ENCODE peak calls at places on chromosomes 4 and X, in ten cellular contexts. C is heart left ventricle, H is A549, X is tibial nerve, D is uterus, P is body of pancreas, K is IMR-90, Q is suprapubic skin, U is GM12878, Z is prostate gland. B is an unnamed sample.

GRCh38 chr4:93828332-93828829 is at the start of gene ATOH1:
- DNase-seq in P (peak), Q (no peak), C (no peak), D (no peak), U (no peak), H (peak), Z (no peak), X (no peak), K (no peak), B (no peak)

GRCh38 chr4:108881190-108881589 is 118.3 kb upstream of the ETNPPL start:
- DNase-seq in X (no peak), D (no peak), Q (no peak), K (peak), Z (no peak), P (no peak), C (no peak), U (no peak), H (no peak), B (no peak)

GRCh38 chrX:7133036-7133412 is 14.5 kb upstream of the STS start:
- DNase-seq in Z (no peak), Q (no peak), X (no peak), U (no peak), K (peak), H (no peak), D (peak), P (no peak), C (peak), B (no peak)

GRCh38 chr4:140108243-140108642 is 45.7 kb downstream of the MAML3 start:
- DNase-seq in Q (no peak), D (no peak), H (no peak), P (no peak), C (no peak), Z (no peak), X (no peak), K (no peak), U (no peak), B (no peak)

GRCh38 chr4:67087897-67088296 is 457.4 kb downstream of the CENPC start:
- DNase-seq in H (peak), P (peak), D (no peak), K (no peak), Z (no peak), C (peak), U (no peak), X (peak), Q (no peak), B (no peak)

GRCh38 chr4:3869661-3870566 is 103.7 kb downstream of the ADRA2C start:
- DNase-seq in Z (no peak), U (no peak), C (no peak), Q (peak), D (no peak), H (no peak), K (no peak), P (no peak), X (no peak), B (no peak)

GRCh38 chr4:40881096-40881495 is 131.3 kb downstream of the NSUN7 start:
- DNase-seq in X (no peak), Q (no peak), D (no peak), Z (no peak), H (no peak), P (no peak), K (no peak), C (no peak), U (no peak), B (no peak)

GRCh38 chr4:65623509-65623908 is 46.8 kb downstream of the EPHA5 start:
- DNase-seq in K (peak), Z (no peak), U (no peak), P (no peak), C (no peak), Q (no peak), X (no peak), H (peak), D (no peak), B (no peak)

GRCh38 chr4:174318829-174319764 is 35.4 kb downstream of the CEP44 start:
- DNase-seq in Z (no peak), D (no peak), X (no peak), C (no peak), U (no peak), Q (no peak), K (peak), P (no peak), H (peak), B (no peak)

GRCh38 chr4:184850431-184851199 is 24.8 kb upstream of the ACSL1 start:
- DNase-seq in C (no peak), Q (no peak), P (no peak), H (no peak), X (no peak), D (no peak), U (no peak), Z (no peak), K (no peak), B (no peak)

GRCh38 chr4:140250989-140251552 is 97.1 kb upstream of the MAML3 start:
- DNase-seq in H (no peak), X (no peak), K (no peak), D (no peak), U (no peak), Q (no peak), P (no peak), C (no peak), Z (no peak), B (no peak)

GRCh38 chr4:126784966-126785580 is 847.7 kb upstream of the INTU start:
- DNase-seq in K (peak), Z (no peak), C (no peak), P (no peak), D (no peak), H (no peak), X (no peak), U (no peak), Q (no peak), B (no peak)

GRCh38 chr4:70996014-70996353 is 2.5 kb downstream of the DCK start:
- DNase-seq in Q (no peak), X (no peak), P (no peak), U (no peak), K (no peak), C (no peak), D (no peak), Z (no peak), H (no peak), B (no peak)

GRCh38 chrX:154409222-154409871 is at the start of gene DNASE1L1:
- DNase-seq in Z (peak), C (peak), P (peak), U (no peak), K (peak), H (peak), Q (peak), X (peak), D (peak), B (no peak)

GRCh38 chrX:45888518-45888917 is 656.7 kb downstream of the ZNF674 start:
- DNase-seq in Q (no peak), P (peak), H (no peak), C (no peak), X (no peak), D (no peak), Z (no peak), K (no peak), U (no peak), B (no peak)

GRCh38 chr4:2424581-2424980 is 5.8 kb downstream of the CFAP99 start:
- DNase-seq in Z (no peak), H (no peak), X (no peak), Q (no peak), K (peak), U (no peak), D (no peak), P (no peak), C (no peak), B (no peak)

GRCh38 chr4:47553329-47554125 is 68.5 kb downstream of the ATP10D start:
- DNase-seq in D (no peak), Q (no peak), K (peak), Z (no peak), U (no peak), C (no peak), X (no peak), P (no peak), H (no peak), B (no peak)

GRCh38 chr4:32440391-32440790 is 1720.2 kb downstream of the PCDH7 start:
- DNase-seq in X (no peak), Q (no peak), Z (no peak), K (no peak), C (no peak), P (no peak), H (no peak), D (no peak), U (no peak), B (no peak)

GRCh38 chr4:87219648-87220093 is 747 bp downstream of the KLHL8 start:
- DNase-seq in C (no peak), P (peak), Z (peak), X (peak), U (no peak), K (peak), D (peak), H (peak), Q (no peak), B (no peak)

GRCh38 chrX:43317378-43317777 is 338.7 kb upstream of the MAOA start:
- DNase-seq in K (no peak), C (no peak), H (no peak), X (no peak), Z (no peak), D (no peak), Q (no peak), U (no peak), P (no peak), B (no peak)

GRCh38 chr4:10018818-10019438 is 2.4 kb downstream of the SLC2A9 start:
- DNase-seq in H (peak), K (peak), X (peak), P (peak), Q (peak), D (peak), C (peak), U (peak), Z (peak), B (peak)

GRCh38 chr4:139935911-139936310 is 218.1 kb downstream of the MAML3 start:
- DNase-seq in U (no peak), K (no peak), X (no peak), Z (no peak), P (no peak), H (no peak), Q (no peak), D (no peak), C (no peak), B (no peak)

GRCh38 chr4:138521809-138522208 is 279.7 kb upstream of the SLC7A11 start:
- DNase-seq in K (no peak), Q (no peak), H (no peak), C (no peak), P (peak), X (no peak), Z (no peak), U (no peak), D (no peak), B (no peak)

GRCh38 chr4:85302193-85302736 is 172.7 kb upstream of the ARHGAP24 start:
- DNase-seq in Z (no peak), U (no peak), P (no peak), Q (no peak), C (no peak), D (no peak), H (no peak), X (no peak), K (no peak), B (no peak)

GRCh38 chrX:56563231-56564116 is at the start of gene UBQLN2:
- DNase-seq in K (peak), Q (peak), P (peak), Z (peak), H (peak), D (peak), C (peak), U (no peak), X (peak), B (no peak)

GRCh38 chr4:122711893-122712292 is 20.6 kb upstream of the BBS12 start:
- DNase-seq in Q (no peak), Z (no peak), H (no peak), X (no peak), D (no peak), P (no peak), C (no peak), K (no peak), U (no peak), B (no peak)

DNA sequence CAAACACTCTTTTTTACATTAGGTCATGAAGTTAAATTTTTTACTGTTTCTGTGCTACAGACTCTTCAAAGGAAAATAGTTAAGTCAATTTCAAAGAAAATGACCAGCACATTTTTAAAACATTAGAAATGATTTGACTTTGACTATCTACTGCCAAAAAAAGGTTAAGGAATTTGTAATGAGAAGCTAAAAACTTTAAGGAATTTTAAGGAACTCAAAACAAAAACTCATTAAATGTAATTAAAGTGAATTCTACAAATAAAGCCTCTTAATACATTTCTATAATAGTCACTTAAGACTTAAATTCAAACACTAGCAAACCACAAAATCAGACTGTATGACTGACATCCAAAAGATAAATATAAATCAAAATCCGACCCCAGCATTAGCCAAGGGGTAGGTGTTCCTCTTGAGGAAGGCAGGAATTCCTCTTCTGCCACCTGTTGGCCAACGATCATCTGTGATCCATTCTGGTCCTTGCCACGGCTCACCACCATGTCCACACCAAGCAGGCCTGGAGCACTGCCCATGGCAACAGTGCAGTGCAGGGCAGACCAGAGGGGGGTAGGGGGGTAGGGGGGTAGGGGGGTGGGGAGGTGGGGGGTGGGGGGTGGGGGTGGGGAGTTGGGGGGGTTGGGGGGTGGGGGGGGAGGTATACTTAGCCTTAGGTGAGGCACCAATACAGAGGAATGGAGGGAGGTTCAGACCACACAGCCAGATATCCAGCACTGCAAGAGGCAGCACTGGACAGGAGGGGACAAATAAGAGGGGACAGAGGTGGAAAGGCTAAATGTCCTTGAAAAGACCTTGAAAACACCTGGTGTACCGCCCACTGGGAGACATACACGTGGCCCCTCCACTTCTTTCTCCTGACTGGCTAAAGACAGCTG is 287.4 kb downstream of the CHIC1 start:
- DNase-seq in X (no peak), H (peak), Z (no peak), P (peak), Q (no peak), U (peak), K (peak), D (peak), C (no peak), B (no peak)
- H3K4me3 ChIP-seq in X (no peak), H (no peak), Z (no peak), P (no peak), Q (no peak), U (peak), K (peak), D (no peak), C (no peak), B (peak)

DNA sequence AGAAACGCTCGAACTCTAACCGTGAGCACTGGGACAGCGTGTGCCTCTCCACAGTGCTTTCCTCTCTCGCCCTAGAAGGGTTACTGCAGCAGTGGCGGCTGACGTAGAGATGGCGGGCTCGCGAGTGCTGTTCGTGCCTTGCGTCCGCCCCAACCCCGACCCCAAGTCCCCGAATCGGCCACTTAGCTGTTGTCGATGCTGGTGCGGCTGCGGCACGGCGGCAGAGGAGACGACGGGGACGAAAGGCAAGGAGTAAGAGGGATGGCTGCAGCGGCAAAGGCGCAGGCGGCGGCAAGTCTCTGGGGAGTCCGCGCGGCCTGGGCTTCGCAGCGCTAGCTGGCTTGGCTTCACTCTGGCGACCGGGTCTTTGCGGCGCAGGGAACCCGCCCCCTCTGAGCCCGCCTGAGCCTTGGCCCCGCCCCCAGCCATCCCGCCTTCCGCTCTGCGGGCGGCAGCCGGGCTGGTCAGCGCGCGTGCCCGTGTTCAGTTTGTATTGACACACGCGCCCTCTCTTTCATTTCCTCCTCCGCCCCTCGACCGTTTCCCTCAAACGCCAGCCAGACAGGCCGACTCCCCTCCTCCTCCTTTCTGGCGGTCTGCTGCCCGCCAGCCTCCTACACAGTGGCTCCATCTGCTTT is at the start of gene SPIN4:
- DNase-seq in H (peak), K (peak), X (peak), C (peak), D (peak), U (peak), P (peak), Q (peak), Z (peak), B (no peak)
- TF ChIP-seq POLR2A in H (peak), K (peak), X (peak), C (peak), D (peak), U (peak), P (peak), Q (no peak), Z (peak), B (peak)

DNA sequence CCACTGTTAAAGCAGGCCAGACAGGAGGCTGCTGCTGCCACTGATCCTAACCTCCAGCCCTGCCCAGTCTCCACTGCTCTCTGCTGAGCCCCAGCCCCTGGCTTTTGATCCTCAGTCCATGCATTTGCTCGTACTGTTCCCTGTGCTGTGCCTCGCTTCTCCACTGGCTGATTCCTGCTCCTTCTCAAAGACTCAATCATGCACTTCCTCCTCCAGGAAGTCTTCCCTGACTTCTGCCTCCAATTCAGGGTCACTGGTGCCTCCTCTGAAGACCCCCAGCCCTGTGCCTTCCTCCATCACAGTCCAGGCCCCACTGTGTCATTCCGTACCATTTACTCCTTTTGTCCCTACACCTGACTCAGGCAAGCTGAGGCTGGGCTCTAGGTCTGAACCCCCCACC is 230.6 kb upstream of the PSAPL1 start:
- DNase-seq in H (no peak), K (no peak), Z (no peak), D (no peak), Q (no peak), U (no peak), C (no peak), P (no peak), X (no peak), B (no peak)
- H3K27ac ChIP-seq in H (no peak), K (no peak), Z (no peak), D (no peak), Q (no peak), U (no peak), C (no peak), P (no peak), X (no peak), B (no peak)

DNA sequence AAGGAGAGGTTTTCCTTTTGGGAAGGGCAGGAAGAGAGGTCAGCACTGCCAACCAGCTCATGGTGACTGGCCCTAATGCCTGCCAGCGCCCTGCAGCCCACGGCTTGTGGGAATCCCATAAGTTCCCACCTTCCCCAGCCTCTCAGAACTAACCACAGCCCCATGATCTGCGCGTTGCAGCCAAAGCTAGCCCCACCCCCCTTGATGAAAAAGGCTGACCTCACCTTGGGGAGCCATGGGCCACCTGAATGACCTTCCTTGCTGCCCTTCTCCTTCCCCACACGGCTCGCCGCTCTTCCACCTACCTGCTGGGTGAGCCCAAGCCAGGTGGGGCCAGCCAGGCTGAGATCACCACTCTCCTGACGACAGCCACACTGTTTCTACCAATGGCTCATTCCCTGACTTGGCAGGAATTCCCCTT is 3.9 kb upstream of the ELF4 start:
- DNase-seq in X (no peak), Q (no peak), K (peak), H (no peak), Z (no peak), U (no peak), D (no peak), P (peak), C (no peak), B (no peak)
- H3K4me3 ChIP-seq in X (no peak), Q (no peak), K (no peak), H (no peak), Z (no peak), U (no peak), D (no peak), P (no peak), C (no peak), B (no peak)

GRCh38 chrX:23783569-23784486 is 855 bp downstream of the SAT1 start:
- DNase-seq in P (peak), H (peak), Z (no peak), D (no peak), K (no peak), C (no peak), X (no peak), Q (no peak), U (no peak), B (no peak)
- TF ChIP-seq POLR2A in P (no peak), H (no peak), Z (no peak), D (no peak), K (peak), C (peak), X (no peak), Q (no peak), U (no peak), B (no peak)

GRCh38 chr4:99088485-99089365 is at the start of gene ADH5:
- DNase-seq in Q (peak), K (peak), Z (peak), P (peak), H (peak), X (peak), D (peak), U (peak), C (peak), B (no peak)

GRCh38 chr4:99084595-99084994 is 4.0 kb downstream of the ADH5 start:
- DNase-seq in H (no peak), C (no peak), D (no peak), U (no peak), Q (no peak), X (no peak), P (no peak), Z (no peak), K (no peak), B (no peak)

GRCh38 chr4:99091174-99091573 is 2.6 kb upstream of the ADH5 start:
- DNase-seq in K (no peak), P (no peak), Z (no peak), H (no peak), X (no peak), C (no peak), D (no peak), Q (no peak), U (no peak), B (no peak)

GRCh38 chr4:99087887-99088484 is 602 bp downstream of the ADH5 start:
- DNase-seq in D (peak), H (peak), K (peak), Q (peak), X (peak), C (peak), U (no peak), Z (peak), P (peak), B (no peak)

GRCh38 chr4:99090511-99090910 is 1.9 kb upstream of the ADH5 start:
- DNase-seq in Z (no peak), Q (no peak), D (no peak), C (no peak), H (no peak), U (no peak), P (no peak), X (no peak), K (peak), B (no peak)
- H3K27ac ChIP-seq in Z (peak), Q (no peak), D (peak), C (no peak), H (no peak), U (no peak), P (no peak), X (peak), K (peak), B (peak)

B was measured in vagina.